ENCODE peak calls at places on chromosomes 3 and 15, in five cellular contexts. V is lower leg skin, X is IMR-90, J is retinal pigment epithelial cell, S is HEK293T. D is an unnamed sample.

GRCh38 chr3:111227216-111227615 is 155.6 kb downstream of the NECTIN3 start:
- DNase-seq in V (no peak), X (peak), J (no peak), S (no peak), D (no peak)

GRCh38 chr15:74497584-74497983 is 36.6 kb upstream of the UBL7 start:
- DNase-seq in V (no peak), X (no peak), J (no peak), S (no peak), D (no peak)

GRCh38 chr3:12931273-12931905 is 90.0 kb upstream of the RPL32 start:
- DNase-seq in V (no peak), X (no peak), J (no peak), S (no peak), D (peak)

GRCh38 chr3:13178107-13178506 is 104.9 kb upstream of the IQSEC1 start:
- DNase-seq in V (no peak), X (no peak), J (no peak), S (no peak), D (no peak)

GRCh38 chr3:194031867-194032635 is 103.9 kb upstream of the HES1 start:
- DNase-seq in V (no peak), X (no peak), J (no peak), S (no peak), D (no peak)

GRCh38 chr15:92226020-92226612 is 167.6 kb upstream of the ST8SIA2 start:
- DNase-seq in V (no peak), X (no peak), J (no peak), S (peak), D (no peak)

GRCh38 chr15:39828374-39828931 is 45.8 kb upstream of the FSIP1 start:
- DNase-seq in V (no peak), X (peak), J (peak), S (peak), D (peak)

GRCh38 chr3:126921425-126921824 is 61.5 kb upstream of the PLXNA1 start:
- DNase-seq in V (no peak), X (no peak), J (no peak), S (no peak), D (no peak)

GRCh38 chr3:40267940-40268707 is 41.4 kb upstream of the EIF1B start:
- DNase-seq in V (no peak), X (no peak), J (no peak), S (no peak), D (no peak)

GRCh38 chr3:193972816-193973215 is 163.1 kb upstream of the HES1 start:
- DNase-seq in V (no peak), X (no peak), J (no peak), S (no peak), D (no peak)

GRCh38 chr3:181052256-181052655 is 62.7 kb upstream of the DNAJC19 start:
- DNase-seq in V (no peak), X (no peak), J (no peak), S (no peak), D (no peak)

GRCh38 chr3:159761377-159761776 is 227.3 kb upstream of the IL12A start:
- DNase-seq in V (no peak), X (peak), J (no peak), S (no peak), D (peak)

GRCh38 chr15:101805605-101806345 is 2.5 kb downstream of the OR4F6 start:
- DNase-seq in V (no peak), X (no peak), J (no peak), S (no peak), D (no peak)

D was measured in posterior cingulate gyrus.